ENCODE peak calls at places on chromosomes 11 and 22, in six cellular contexts. F is fibroblast of lung; J is stimulated activated CD8-positive, alpha-beta memory T cell treated with anti-CD3 and anti-CD28 coated beads, Interleukin-15, amount 100 ng/mL, for 24 hours; M is GM12892; S is stimulated activated CD4-positive, alpha-beta T cell treated with anti-CD3 and anti-CD28 coated beads, Interleukin-2, amount 100 ng/mL, for 48 hours; P is D341Med. G is an unnamed sample.

GRCh38 chr22:24289138-24289537 is 18.5 kb downstream of the SPECC1L start:
- DNase-seq in F (peak), J (no peak), M (no peak), S (no peak), P (no peak), G (no peak)

GRCh38 chr11:117934526-117935307 is 5.5 kb upstream of the TMPRSS13 start:
- DNase-seq in F (no peak), J (no peak), M (no peak), S (no peak), P (peak), G (no peak)

GRCh38 chr11:88420165-88420781 is 82.7 kb upstream of the CTSC start:
- DNase-seq in F (peak), J (no peak), M (no peak), S (no peak), P (no peak), G (peak)

GRCh38 chr11:48170176-48170839 is 46.3 kb upstream of the OR4B1 start:
- DNase-seq in F (peak), J (no peak), M (no peak), S (no peak), P (no peak), G (peak)

GRCh38 chr11:15159085-15159484 is 44.4 kb downstream of the INSC start:
- DNase-seq in F (peak), J (no peak), M (no peak), S (no peak), P (no peak), G (no peak)

GRCh38 chr22:19840059-19840458 is 14.6 kb downstream of the GNB1L start:
- DNase-seq in F (no peak), J (no peak), M (no peak), S (no peak), P (no peak), G (no peak)

GRCh38 chr11:126246636-126247035 is 22.1 kb downstream of the SRPRA start:
- DNase-seq in F (peak), J (no peak), M (no peak), S (no peak), P (no peak), G (no peak)

GRCh38 chr22:48754611-48755331 is 1072.9 kb downstream of the BRD1 start:
- DNase-seq in F (no peak), J (no peak), M (no peak), S (no peak), P (peak), G (peak)

GRCh38 chr11:118892515-118892914 is 8.8 kb downstream of the CXCR5 start:
- DNase-seq in F (no peak), J (no peak), M (no peak), S (no peak), P (no peak), G (no peak)

GRCh38 chr11:79932612-79933011 is 491.8 kb upstream of the TENM4 start:
- DNase-seq in F (no peak), J (no peak), M (no peak), S (no peak), P (no peak), G (no peak)

GRCh38 chr11:118239509-118239908 is 12.7 kb downstream of the MPZL3 start:
- DNase-seq in F (no peak), J (no peak), M (no peak), S (no peak), P (no peak), G (no peak)

GRCh38 chr11:18259259-18259658 is 6.8 kb upstream of the SAA1 start:
- DNase-seq in F (no peak), J (no peak), M (no peak), S (no peak), P (no peak), G (no peak)

GRCh38 chr11:197741-198235 is 4.9 kb downstream of the SCGB1C1 start:
- DNase-seq in F (no peak), J (no peak), M (no peak), S (no peak), P (no peak), G (peak)

GRCh38 chr11:28618426-28618825 is 510.2 kb downstream of the METTL15 start:
- DNase-seq in F (peak), J (no peak), M (no peak), S (no peak), P (no peak), G (no peak)

GRCh38 chr11:13287026-13287425 is 9.4 kb downstream of the BMAL1 start:
- DNase-seq in F (no peak), J (no peak), M (no peak), S (peak), P (no peak), G (no peak)

GRCh38 chr11:69658606-69659450 is 16.3 kb downstream of the LTO1 start:
- DNase-seq in F (no peak), J (no peak), M (no peak), S (no peak), P (peak), G (no peak)

GRCh38 chr11:60241786-60242185 is 1.2 kb downstream of the MS4A4E start:
- DNase-seq in F (no peak), J (no peak), M (no peak), S (no peak), P (no peak), G (no peak)

GRCh38 chr11:99585606-99586005 is 564.9 kb downstream of the CNTN5 start:
- DNase-seq in F (peak), J (no peak), M (no peak), S (no peak), P (no peak), G (no peak)

GRCh38 chr11:10303558-10304363 is 1.1 kb upstream of the ADM start:
- DNase-seq in F (peak), J (no peak), M (no peak), S (no peak), P (no peak), G (no peak)

GRCh38 chr11:2687223-2687530 is 12.6 kb downstream of the KCNQ1OT1 start:
- DNase-seq in F (no peak), J (no peak), M (no peak), S (no peak), P (no peak), G (no peak)

GRCh38 chr11:34201130-34201529 is 95.7 kb downstream of the NAT10 start:
- DNase-seq in F (no peak), J (no peak), M (no peak), S (no peak), P (no peak), G (no peak)

GRCh38 chr11:131845255-131845654 is 474.8 kb downstream of the NTM start:
- DNase-seq in F (no peak), J (no peak), M (no peak), S (no peak), P (no peak), G (no peak)

GRCh38 chr11:72826191-72826941 is 12.2 kb downstream of the ATG16L2 start:
- DNase-seq in F (no peak), J (no peak), M (no peak), S (no peak), P (no peak), G (no peak)